ENCODE peak calls at places on chromosomes 12 and 14, in ten cellular contexts. M is transverse colon; S is prostate gland; W is CD8-positive, alpha-beta memory T cell; Z is adrenal gland; N is spleen; T is mesendoderm; V is ascending aorta; L is gastrocnemius medialis; F is cardiac muscle cell. P is an unnamed sample.

GRCh38 chr12:68557011-68557715 is 53.5 kb upstream of the RAP1B start:
- DNase-seq in M (no peak), S (no peak), W (no peak), Z (no peak), N (no peak), T (no peak), V (no peak), L (no peak), F (peak; percentile 75), P (no peak)

GRCh38 chr12:42450248-42450647 is 124.3 kb downstream of the PPHLN1 start:
- DNase-seq in M (no peak), S (no peak), W (no peak), Z (peak; percentile 27), N (no peak), T (no peak), V (no peak), L (no peak), F (peak; percentile 25), P (no peak)

GRCh38 chr12:105992849-105993740 is 145.7 kb downstream of the NUAK1 start:
- DNase-seq in M (no peak), S (no peak), W (no peak), Z (no peak), N (no peak), T (peak; percentile 23), V (no peak), L (no peak), F (peak; percentile 76), P (no peak)

GRCh38 chr12:54592316-54592715 is 3.9 kb upstream of the PPP1R1A start:
- DNase-seq in M (no peak), S (no peak), W (no peak), Z (no peak), N (no peak), T (no peak), V (no peak), L (no peak), F (peak; percentile 30), P (no peak)

GRCh38 chr14:80930836-80931389 is 10.6 kb downstream of the CEP128 start:
- DNase-seq in M (peak; percentile 33), S (no peak), W (no peak), Z (no peak), N (no peak), T (no peak), V (no peak), L (no peak), F (peak; percentile 87), P (peak; percentile 43)

GRCh38 chr14:52078093-52078492 is 9.2 kb upstream of the NID2 start:
- DNase-seq in M (no peak), S (no peak), W (no peak), Z (no peak), N (no peak), T (no peak), V (no peak), L (no peak), F (peak; percentile 44), P (no peak)

GRCh38 chr12:22467190-22467589 is 77.2 kb downstream of the C2CD5 start:
- DNase-seq in M (no peak), S (no peak), W (no peak), Z (no peak), N (no peak), T (no peak), V (no peak), L (no peak), F (peak; percentile 17), P (no peak)

GRCh38 chr12:39605501-39605900 is 14.1 kb downstream of the ABCD2 start:
- DNase-seq in M (no peak), S (no peak), W (no peak), Z (no peak), N (no peak), T (peak; percentile 45), V (no peak), L (no peak), F (peak; percentile 33), P (no peak)

GRCh38 chr12:92938623-92939022 is 9.5 kb upstream of the EEA1 start:
- DNase-seq in M (no peak), S (no peak), W (no peak), Z (no peak), N (no peak), T (no peak), V (no peak), L (no peak), F (no peak), P (no peak)

GRCh38 chr14:61183486-61183885 is 97.7 kb downstream of the TMEM30B start:
- DNase-seq in M (no peak), S (no peak), W (no peak), Z (no peak), N (no peak), T (no peak), V (no peak), L (no peak), F (peak; percentile 44), P (no peak)

GRCh38 chr14:73763396-73763795 is 49.2 kb upstream of the PNMA1 start:
- DNase-seq in M (peak; percentile 26), S (peak; percentile 72), W (no peak), Z (no peak), N (peak; percentile 6), T (no peak), V (no peak), L (no peak), F (no peak), P (no peak)

GRCh38 chr12:56206373-56207166 is 15.2 kb downstream of the RNF41 start:
- DNase-seq in M (peak; percentile 65), S (peak; percentile 53), W (peak; percentile 12), Z (peak; percentile 76), N (peak; percentile 78), T (peak; percentile 84), V (no peak), L (peak; percentile 56), F (peak; percentile 64), P (peak; percentile 72)

GRCh38 chr12:43776498-43776897 is 17.7 kb downstream of the IRAK4 start:
- DNase-seq in M (no peak), S (peak; percentile 7), W (no peak), Z (no peak), N (no peak), T (peak; percentile 46), V (no peak), L (no peak), F (peak; percentile 47), P (peak; percentile 16)

GRCh38 chr14:90023176-90023896 is 38.5 kb upstream of the KCNK13 start:
- DNase-seq in M (no peak), S (no peak), W (no peak), Z (no peak), N (no peak), T (no peak), V (no peak), L (no peak), F (peak; percentile 35), P (no peak)

GRCh38 chr12:106118-106561 is 39.6 kb downstream of the IQSEC3 start:
- DNase-seq in M (peak; percentile 54), S (no peak), W (no peak), Z (no peak), N (no peak), T (peak; percentile 89), V (no peak), L (no peak), F (no peak), P (peak; percentile 18)

GRCh38 chr12:93526786-93527428 is 45.6 kb upstream of the SOCS2 start:
- DNase-seq in M (no peak), S (no peak), W (no peak), Z (peak; percentile 47), N (no peak), T (peak; percentile 23), V (no peak), L (no peak), F (peak; percentile 93), P (peak; percentile 3)

GRCh38 chr12:650983-651382 is 12.3 kb downstream of the NINJ2 start:
- DNase-seq in M (no peak), S (no peak), W (no peak), Z (no peak), N (peak; percentile 14), T (no peak), V (no peak), L (peak; percentile 44), F (peak; percentile 38), P (no peak)

GRCh38 chr14:80356413-80356812 is 145.1 kb upstream of the DIO2 start:
- DNase-seq in M (no peak), S (no peak), W (no peak), Z (no peak), N (no peak), T (peak; percentile 20), V (no peak), L (no peak), F (peak; percentile 49), P (no peak)

DNA sequence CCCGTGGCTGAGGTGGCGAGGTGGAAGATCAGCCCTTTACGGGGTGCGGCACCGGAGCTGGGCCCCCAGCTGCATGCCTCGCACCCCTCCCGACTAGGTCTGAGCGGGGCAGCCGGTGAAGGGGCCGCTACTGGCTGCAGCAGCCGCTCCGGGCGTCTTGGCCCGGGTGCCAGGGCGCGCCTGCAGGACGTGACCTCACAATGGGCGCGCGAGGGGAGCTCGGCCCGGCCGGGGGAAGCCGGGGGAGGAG is 397 bp downstream of the BAG5 start:
- DNase-seq in M (peak; percentile 35), S (no peak), W (no peak), Z (peak; percentile 63), N (no peak), T (no peak), V (no peak), L (peak; percentile 46), F (no peak), P (no peak)
- H3K4me1 ChIP-seq in M (peaks cover 63% of the 10 kb centered on the region), S (peaks cover 14% of the 10 kb centered on the region), W (peaks cover 41% of the 10 kb centered on the region), Z (peaks cover 56% of the 10 kb centered on the region), N (peaks cover 86% of the 10 kb centered on the region), T (no peaks in the 10 kb centered on the region), V (peaks cover 16% of the 10 kb centered on the region), L (peaks cover 57% of the 10 kb centered on the region), F (peaks cover 16% of the 10 kb centered on the region), P (peaks cover 4% of the 10 kb centered on the region)

GRCh38 chr14:36271939-36272907 is 48.2 kb downstream of the MBIP start:
- DNase-seq in M (peak; percentile 15), S (no peak), W (no peak), Z (no peak), N (no peak), T (no peak), V (no peak), L (no peak), F (peak; percentile 23), P (peak; percentile 4)
- H3K4me3 ChIP-seq in M (peak overlapping the region; percentile 18), S (no peak overlapping the region), W (no peak overlapping the region), Z (peak overlapping the region; percentile 37), N (peak overlapping the region; percentile 51), T (no peak overlapping the region), V (peak overlapping the region; percentile 25), L (no peak overlapping the region), F (no peak overlapping the region), P (no peak overlapping the region)

DNA sequence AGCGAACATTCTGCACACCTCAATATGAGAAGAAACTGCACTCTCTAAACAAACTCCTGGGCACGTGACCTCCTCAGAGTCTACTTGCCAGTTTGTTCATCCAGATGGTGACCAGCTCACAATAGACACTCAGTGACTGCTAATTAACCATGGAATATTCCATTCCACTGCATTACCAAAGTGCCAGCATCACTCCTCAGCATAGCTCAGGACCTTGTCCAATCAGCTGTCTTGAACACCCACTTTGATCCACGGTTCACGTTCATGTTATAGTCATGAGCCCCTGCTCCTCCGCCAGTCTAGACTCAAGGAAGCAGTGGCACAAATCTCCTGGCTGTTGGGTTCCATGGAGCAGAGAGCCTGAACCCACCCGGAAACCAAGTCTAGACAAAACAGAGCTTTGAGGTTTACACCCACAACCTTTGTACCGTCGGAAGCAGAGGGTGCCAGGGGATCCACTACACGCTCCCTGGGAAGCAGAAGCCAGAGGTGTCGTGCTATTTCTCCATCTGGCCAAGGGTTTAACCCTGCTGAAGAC is 285.3 kb downstream of the ZFP36L1 start:
- DNase-seq in M (no peak), S (peak; percentile 49), W (peak; percentile 49), Z (no peak), N (no peak), T (no peak), V (no peak), L (no peak), F (no peak), P (peak; percentile 68)
- H3K4me1 ChIP-seq in M (peaks cover 65% of the 10 kb centered on the region), S (peaks cover 24% of the 10 kb centered on the region), W (peaks cover 58% of the 10 kb centered on the region), Z (peaks cover 9% of the 10 kb centered on the region), N (peaks cover 33% of the 10 kb centered on the region), T (peaks cover 6% of the 10 kb centered on the region), V (peaks cover 13% of the 10 kb centered on the region), L (peaks cover 15% of the 10 kb centered on the region), F (peaks cover 60% of the 10 kb centered on the region), P (peaks cover 16% of the 10 kb centered on the region)

GRCh38 chr12:88577537-88577936 is 2.7 kb downstream of the KITLG start:
- DNase-seq in M (no peak), S (no peak), W (no peak), Z (no peak), N (no peak), T (peak; percentile 70), V (no peak), L (no peak), F (no peak), P (peak; percentile 25)
- H3K4me3 ChIP-seq in M (peak overlapping the region; percentile 64), S (no peak overlapping the region), W (no peak overlapping the region), Z (peak overlapping the region; percentile 31), N (no peak overlapping the region), T (no peak overlapping the region), V (peak overlapping the region; percentile 75), L (peak overlapping the region; percentile 67), F (no peak overlapping the region), P (no peak overlapping the region)